ENCODE peak calls at places on chromosomes 1 and 21, in eight cellular contexts. V, S, E, D, L, J, Y and K are unnamed samples.

GRCh38 chr1:102897537-102897936 is 210.8 kb downstream of the COL11A1 start:
- DNase-seq in E (no peak), S (no peak), V (no peak), D (no peak), Y (no peak), J (no peak), L (no peak), K (no peak)

GRCh38 chr21:35791541-35792335 is 268.6 kb downstream of the SETD4 start:
- DNase-seq in J (no peak), E (no peak), V (no peak), L (no peak), D (no peak), S (no peak), Y (no peak), K (no peak)

GRCh38 chr1:170533331-170533730 is 1.4 kb downstream of the GORAB start:
- DNase-seq in E (no peak), D (no peak), S (peak), Y (no peak), L (no peak), J (no peak), V (no peak), K (no peak)

GRCh38 chr1:180544050-180544449 is 14.7 kb upstream of the OVAAL start:
- DNase-seq in S (no peak), L (no peak), J (no peak), Y (no peak), E (no peak), D (no peak), V (no peak), K (no peak)

GRCh38 chr1:110235839-110236682 is 25.9 kb downstream of the KCNC4 start:
- DNase-seq in J (no peak), L (no peak), S (peak), V (no peak), Y (no peak), D (no peak), E (no peak), K (no peak)

GRCh38 chr1:54149734-54150133 is 3.1 kb downstream of the CDCP2 start:
- DNase-seq in J (no peak), L (no peak), E (no peak), Y (no peak), V (no peak), S (no peak), D (no peak), K (no peak)

GRCh38 chr21:27292229-27292628 is 325.3 kb upstream of the ADAMTS5 start:
- DNase-seq in J (no peak), S (no peak), L (no peak), V (no peak), Y (no peak), D (no peak), E (no peak), K (no peak)

GRCh38 chr1:150809651-150810050 is 1.6 kb upstream of the CTSK start:
- DNase-seq in J (no peak), L (no peak), V (no peak), E (no peak), S (no peak), D (no peak), Y (no peak), K (peak)

GRCh38 chr1:14442669-14443068 is 155.8 kb upstream of the KAZN start:
- DNase-seq in E (no peak), D (no peak), S (no peak), Y (no peak), V (no peak), J (no peak), L (no peak), K (no peak)

GRCh38 chr1:118116401-118116800 is 68.6 kb downstream of the SPAG17 start:
- DNase-seq in L (no peak), D (no peak), S (no peak), J (no peak), V (peak), Y (no peak), E (no peak), K (no peak)

GRCh38 chr1:3170566-3171453 is 101.8 kb downstream of the PRDM16 start:
- DNase-seq in L (no peak), V (peak), E (peak), D (no peak), Y (no peak), S (no peak), J (no peak), K (peak)

GRCh38 chr1:57252597-57253306 is 171.1 kb downstream of the DAB1 start:
- DNase-seq in L (no peak), Y (no peak), J (no peak), D (no peak), S (no peak), E (no peak), V (no peak), K (no peak)

GRCh38 chr1:66231162-66232077 is 302.5 kb upstream of the SGIP1 start:
- DNase-seq in Y (no peak), J (no peak), V (no peak), S (no peak), L (no peak), D (no peak), E (peak), K (no peak)